ENCODE peak calls at places on chromosome 6, in six cellular contexts. O is neuronal stem cell, V is IMR-90, H is trophoblast cell, X is H9, T is H1. I is an unnamed sample.

GRCh38 chr6:169070506-169071176 is 183.0 kb downstream of the THBS2 start:
- DNase-seq in T (no peak), H (peak), X (no peak), O (no peak), V (peak), I (peak)

GRCh38 chr6:122372647-122373046 is 26.8 kb upstream of the HSF2 start:
- DNase-seq in X (no peak), O (no peak), V (peak), H (no peak), T (no peak), I (peak)

GRCh38 chr6:109358204-109358603 is 24.1 kb downstream of the CD164 start:
- DNase-seq in T (no peak), H (no peak), X (no peak), O (no peak), V (no peak), I (no peak)

GRCh38 chr6:166313255-166314070 is 5.3 kb upstream of the PRR18 start:
- DNase-seq in X (peak), T (peak), V (peak), O (peak), H (no peak), I (peak)

GRCh38 chr6:4774296-4774695 is 1.9 kb upstream of the CDYL start:
- DNase-seq in O (no peak), H (no peak), V (no peak), T (no peak), X (no peak), I (no peak)

GRCh38 chr6:16688984-16689636 is 72.2 kb downstream of the ATXN1 start:
- DNase-seq in H (no peak), X (no peak), T (no peak), V (peak), O (no peak), I (peak)

GRCh38 chr6:105135907-105136432 is 43.8 kb downstream of the POPDC3 start:
- DNase-seq in O (no peak), H (no peak), X (no peak), T (no peak), V (peak), I (peak)

GRCh38 chr6:164359036-164359435 is 944.5 kb downstream of the QKI start:
- DNase-seq in O (no peak), V (no peak), T (no peak), H (no peak), X (no peak), I (no peak)

GRCh38 chr6:11050735-11051134 is 6.6 kb upstream of the ELOVL2 start:
- DNase-seq in V (peak), H (peak), T (no peak), O (no peak), X (no peak), I (peak)

GRCh38 chr6:16851758-16852157 is 90.5 kb upstream of the ATXN1 start:
- DNase-seq in H (no peak), V (peak), X (no peak), T (no peak), O (no peak), I (no peak)

GRCh38 chr6:149545258-149545753 is 537 bp downstream of the PPIL4 start:
- DNase-seq in V (peak), T (no peak), O (peak), H (peak), X (peak), I (peak)

GRCh38 chr6:43771210-43771857 is 1.3 kb downstream of the VEGFA start:
- DNase-seq in O (peak), H (peak), V (peak), T (peak), X (no peak), I (peak)

GRCh38 chr6:2988426-2989331 is 11.0 kb upstream of the NQO2 start:
- DNase-seq in H (peak), T (peak), O (peak), V (peak), X (peak), I (peak)

GRCh38 chr6:78995946-78996345 is 82.1 kb downstream of the PHIP start:
- DNase-seq in H (no peak), V (peak), O (no peak), T (no peak), X (no peak), I (no peak)

GRCh38 chr6:140921366-140922226 is 1211.1 kb upstream of the GJE1 start:
- DNase-seq in X (no peak), H (peak), O (peak), V (peak), T (no peak), I (peak)

GRCh38 chr6:14333556-14334305 is 216.2 kb downstream of the CD83 start:
- DNase-seq in H (no peak), T (no peak), V (peak), O (no peak), X (no peak), I (no peak)

GRCh38 chr6:136508701-136509387 is 41.4 kb downstream of the MAP7 start:
- DNase-seq in H (no peak), T (no peak), V (no peak), O (no peak), X (no peak), I (no peak)

GRCh38 chr6:159969921-159970320 is 1.0 kb downstream of the IGF2R start:
- DNase-seq in O (peak), H (no peak), T (no peak), X (no peak), V (peak), I (peak)

GRCh38 chr6:121105461-121105860 is 228.8 kb downstream of the TBC1D32 start:
- DNase-seq in H (peak), O (no peak), T (no peak), X (no peak), V (no peak), I (no peak)

GRCh38 chr6:73727114-73727513 is 31.1 kb downstream of the CD109 start:
- DNase-seq in X (no peak), O (no peak), T (no peak), V (no peak), H (no peak), I (no peak)

GRCh38 chr6:166309977-166310376 is 1.8 kb upstream of the PRR18 start:
- DNase-seq in T (no peak), X (no peak), O (no peak), V (no peak), H (no peak), I (no peak)

GRCh38 chr6:1838604-1839003 is 228.9 kb downstream of the FOXC1 start:
- DNase-seq in V (peak), H (no peak), T (no peak), O (no peak), X (no peak), I (no peak)

GRCh38 chr6:167893416-167893815 is 66.7 kb downstream of the AFDN start:
- DNase-seq in H (no peak), O (no peak), V (peak), T (no peak), X (peak), I (peak)

GRCh38 chr6:145963216-145964068 is 716 bp downstream of the SHPRH start:
- DNase-seq in T (no peak), O (peak), H (peak), V (peak), X (no peak), I (peak)

GRCh38 chr6:27901801-27902200 is 10.4 kb downstream of the OR2B2 start:
- DNase-seq in V (no peak), T (no peak), H (no peak), O (no peak), X (no peak), I (no peak)

GRCh38 chr6:135322427-135323201 is 141.5 kb downstream of the MYB start:
- DNase-seq in T (no peak), X (no peak), V (no peak), H (no peak), O (no peak), I (no peak)

GRCh38 chr6:14540859-14541540 is 423.4 kb downstream of the CD83 start:
- DNase-seq in T (no peak), H (no peak), X (peak), O (peak), V (peak), I (no peak)

GRCh38 chr6:10309826-10310405 is 105.0 kb downstream of the TFAP2A start:
- DNase-seq in V (no peak), H (no peak), T (no peak), O (no peak), X (no peak), I (no peak)

GRCh38 chr6:155121699-155122098 is 126.6 kb downstream of the TIAM2 start:
- DNase-seq in T (peak), H (peak), O (no peak), V (no peak), X (peak), I (no peak)

GRCh38 chr6:148379481-148379880 is 36.8 kb downstream of the SASH1 start:
- DNase-seq in X (no peak), T (no peak), V (no peak), H (no peak), O (no peak), I (no peak)

GRCh38 chr6:85864453-85865401 is 222.0 kb upstream of the SYNCRIP start:
- DNase-seq in T (no peak), O (no peak), X (no peak), V (peak), H (no peak), I (peak)

GRCh38 chr6:36655073-36655847 is 23.3 kb upstream of the CDKN1A start:
- DNase-seq in X (no peak), O (no peak), T (no peak), H (no peak), V (no peak), I (no peak)

GRCh38 chr6:122622404-122622938 is 12.3 kb downstream of the PKIB start:
- DNase-seq in O (no peak), T (no peak), H (no peak), V (no peak), X (no peak), I (no peak)

GRCh38 chr6:163793584-163793983 is 379.1 kb downstream of the QKI start:
- DNase-seq in H (peak), X (no peak), T (no peak), V (peak), O (no peak), I (peak)

GRCh38 chr6:164151161-164151728 is 736.7 kb downstream of the QKI start:
- DNase-seq in T (no peak), H (no peak), V (no peak), X (no peak), O (peak), I (no peak)

GRCh38 chr6:3247255-3248146 is 11.2 kb upstream of the PSMG4 start:
- DNase-seq in O (no peak), T (peak), V (peak), H (peak), X (peak), I (peak)

GRCh38 chr6:3260772-3261517 is 2.2 kb downstream of the PSMG4 start:
- DNase-seq in V (no peak), O (no peak), T (no peak), H (no peak), X (no peak), I (no peak)

GRCh38 chr6:71335544-71335943 is 46.9 kb downstream of the OGFRL1 start:
- DNase-seq in T (no peak), H (no peak), X (no peak), O (no peak), V (no peak), I (no peak)
- H2BK5ac ChIP-seq in T (no peak), H (no peak), X (no peak), O (no peak), V (no peak), I (no peak)

GRCh38 chr6:42441059-42441471 is 10.7 kb downstream of the TRERF1 start:
- DNase-seq in H (no peak), V (peak), O (no peak), X (no peak), T (peak), I (peak)
- H2AFZ ChIP-seq in H (no peak), V (no peak), O (peak), X (no peak), T (no peak), I (no peak)

GRCh38 chr6:34425132-34425497 is 754 bp downstream of the RPS10 start:
- DNase-seq in X (no peak), O (no peak), V (no peak), H (no peak), T (no peak), I (peak)
- H2BK5ac ChIP-seq in X (no peak), O (peak), V (peak), H (peak), T (peak), I (no peak)

DNA sequence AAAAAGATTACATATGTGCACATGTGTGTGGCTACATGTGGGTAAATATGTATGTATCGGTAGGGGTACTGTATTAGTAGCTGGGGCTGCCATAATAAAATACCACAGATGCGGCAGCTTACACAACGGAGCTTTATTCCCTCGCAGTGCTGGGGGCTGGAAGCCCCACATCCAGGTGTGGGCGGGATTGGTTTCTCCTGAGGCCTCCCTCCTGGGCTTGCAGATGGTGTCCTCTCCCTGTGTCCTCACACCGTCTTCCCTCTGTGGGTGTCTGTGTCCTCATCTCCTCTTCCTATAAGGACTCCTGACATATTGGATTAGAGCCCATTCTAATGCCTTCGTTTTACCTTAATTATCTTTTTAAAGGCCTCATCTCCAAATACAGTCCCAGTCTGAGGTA is 97.7 kb downstream of the LY86 start:
- DNase-seq in V (no peak), O (no peak), H (no peak), T (no peak), X (no peak), I (no peak)
- H2AFZ ChIP-seq in V (no peak), O (no peak), H (no peak), T (no peak), X (no peak), I (no peak)

DNA sequence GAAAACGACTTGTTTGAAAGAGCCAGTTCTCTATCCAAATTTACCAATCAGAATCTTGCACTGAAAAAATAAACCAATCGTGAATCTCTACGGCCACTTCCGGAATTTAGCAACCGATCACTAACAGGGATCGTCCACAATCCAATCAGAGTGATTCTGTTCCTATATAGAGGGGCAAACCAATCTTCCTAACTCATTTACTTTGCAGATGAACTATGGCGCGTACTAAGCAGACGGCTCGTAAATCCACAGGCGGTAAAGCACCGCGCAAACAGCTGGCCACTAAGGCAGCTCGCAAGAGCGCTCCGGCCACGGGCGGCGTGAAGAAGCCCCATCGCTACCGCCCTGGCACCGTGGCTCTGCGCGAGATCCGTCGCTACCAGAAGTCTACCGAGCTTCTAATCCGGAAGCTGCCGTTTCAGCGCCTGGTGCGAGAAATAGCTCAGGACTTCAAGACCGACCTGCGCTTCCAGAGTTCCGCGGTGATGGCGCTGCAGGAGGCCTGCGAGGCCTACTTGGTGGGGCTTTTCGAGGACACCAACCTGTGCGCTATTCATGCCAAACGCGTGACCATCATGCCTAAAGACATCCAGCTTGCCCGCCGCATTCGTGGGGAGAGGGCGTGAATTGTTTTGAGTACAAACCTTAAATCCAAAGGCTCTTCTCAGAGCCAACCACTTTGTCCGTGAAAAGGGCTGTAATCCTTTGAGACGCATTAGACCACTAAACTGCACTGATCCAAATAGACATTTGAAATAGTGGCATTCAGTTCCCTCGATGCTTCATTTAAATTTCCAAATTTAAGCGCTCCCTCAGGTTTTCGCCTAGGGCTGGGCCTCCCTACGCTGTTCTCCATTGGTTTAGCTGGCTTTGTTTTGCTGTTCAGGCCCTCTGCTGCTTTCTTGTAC is 138.0 kb downstream of the HFE start:
- DNase-seq in V (peak), H (no peak), T (peak), O (peak), X (peak), I (peak)
- H2BK5ac ChIP-seq in V (peak), H (peak), T (peak), O (no peak), X (peak), I (no peak)

DNA sequence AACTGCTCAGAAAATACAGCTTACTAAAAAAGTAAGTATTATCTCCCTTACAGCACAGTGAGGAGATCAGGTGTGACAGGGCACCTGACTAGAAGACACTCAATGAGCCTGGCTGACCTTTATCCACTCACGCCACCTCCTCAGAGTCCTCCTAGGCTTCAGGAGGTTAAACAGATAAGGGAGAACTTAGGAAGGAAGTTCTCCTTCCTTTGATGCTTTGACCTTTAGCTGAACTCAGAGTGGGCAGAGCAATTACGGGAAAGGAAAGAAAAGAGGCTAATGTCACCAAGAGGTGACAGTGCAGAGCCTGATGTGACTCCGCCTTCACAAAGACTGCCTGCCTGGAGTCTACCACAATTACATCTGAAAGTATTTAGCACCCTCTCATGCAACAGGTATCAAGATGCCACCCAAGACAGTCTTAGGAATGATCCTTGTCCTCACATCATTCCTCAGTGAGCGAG is 36.7 kb downstream of the MAN1A1 start:
- DNase-seq in X (no peak), V (no peak), O (no peak), H (no peak), T (no peak), I (no peak)
- H2AFZ ChIP-seq in X (no peak), V (no peak), O (no peak), H (no peak), T (no peak), I (no peak)

I was measured in mesenchymal stem cell.